ENCODE peak calls at places on chromosomes 2 and 18, in five cellular contexts. One of them, this sample, is unnamed.

GRCh38 chr2:96546321-96546720 is 9.8 kb downstream of the ARID5A start:
- DNase-seq in K562: no peak
- DNase-seq in GM12878: no peak
- DNase-seq in HepG2: no peak
- DNase-seq in SK-N-SH: no peak
- DNase-seq in this sample: no peak

GRCh38 chr2:240179941-240180666 is 39.6 kb upstream of the OTOS start:
- DNase-seq in K562: no peak
- DNase-seq in HepG2: no peak
- DNase-seq in SK-N-SH: no peak
- DNase-seq in GM12878: no peak
- DNase-seq in this sample: no peak

GRCh38 chr2:237731663-237732062 is 66.9 kb upstream of the RBM44 start:
- DNase-seq in GM12878: no peak
- DNase-seq in SK-N-SH: peak; percentile 64
- DNase-seq in K562: no peak
- DNase-seq in HepG2: peak; percentile 48
- DNase-seq in this sample: no peak

GRCh38 chr2:68487773-68488355 is 20.5 kb downstream of the APLF start:
- DNase-seq in SK-N-SH: peak; percentile 36
- DNase-seq in HepG2: peak; percentile 20
- DNase-seq in GM12878: no peak
- DNase-seq in K562: peak; percentile 34
- DNase-seq in this sample: no peak

GRCh38 chr2:70477473-70477872 is 76.2 kb downstream of the TGFA start:
- DNase-seq in GM12878: no peak
- DNase-seq in HepG2: peak; percentile 39
- DNase-seq in SK-N-SH: no peak
- DNase-seq in K562: no peak
- DNase-seq in this sample: no peak

GRCh38 chr18:52748343-52748742 is 408.3 kb downstream of the DCC start:
- DNase-seq in SK-N-SH: no peak
- DNase-seq in K562: no peak
- DNase-seq in HepG2: no peak
- DNase-seq in GM12878: no peak
- DNase-seq in this sample: no peak

GRCh38 chr2:129318581-129319421 is 660.7 kb upstream of the RAB6C start:
- DNase-seq in SK-N-SH: no peak
- DNase-seq in HepG2: no peak
- DNase-seq in GM12878: no peak
- DNase-seq in K562: peak; percentile 11
- DNase-seq in this sample: no peak

GRCh38 chr2:429575-430254 is 141.8 kb upstream of the ALKAL2 start:
- DNase-seq in K562: no peak
- DNase-seq in GM12878: no peak
- DNase-seq in SK-N-SH: no peak
- DNase-seq in HepG2: no peak
- DNase-seq in this sample: no peak

GRCh38 chr2:209114588-209114987 is 309.3 kb upstream of the MAP2 start:
- DNase-seq in SK-N-SH: no peak
- DNase-seq in HepG2: no peak
- DNase-seq in K562: no peak
- DNase-seq in GM12878: no peak
- DNase-seq in this sample: no peak

GRCh38 chr2:11250400-11251277 is 93.8 kb downstream of the ROCK2 start:
- DNase-seq in HepG2: no peak
- DNase-seq in K562: no peak
- DNase-seq in SK-N-SH: no peak
- DNase-seq in GM12878: no peak
- DNase-seq in this sample: no peak

GRCh38 chr2:237431372-237431771 is 17.4 kb upstream of the COL6A3 start:
- DNase-seq in GM12878: no peak
- DNase-seq in HepG2: no peak
- DNase-seq in SK-N-SH: no peak
- DNase-seq in K562: no peak
- DNase-seq in this sample: no peak

GRCh38 chr2:131048641-131049040 is 44.6 kb downstream of the FAM168B start:
- DNase-seq in SK-N-SH: no peak
- DNase-seq in K562: no peak
- DNase-seq in HepG2: no peak
- DNase-seq in GM12878: no peak
- DNase-seq in this sample: no peak

GRCh38 chr2:26429779-26430654 is 28.3 kb downstream of the DRC1 start:
- DNase-seq in SK-N-SH: no peak
- DNase-seq in HepG2: no peak
- DNase-seq in K562: no peak
- DNase-seq in GM12878: no peak
- DNase-seq in this sample: no peak

GRCh38 chr2:23653326-23653725 is 268.3 kb downstream of the KLHL29 start:
- DNase-seq in K562: no peak
- DNase-seq in GM12878: no peak
- DNase-seq in SK-N-SH: no peak
- DNase-seq in HepG2: no peak
- DNase-seq in this sample: no peak

GRCh38 chr2:23657934-23658333 is 269.0 kb downstream of the ATAD2B start:
- DNase-seq in K562: no peak
- DNase-seq in HepG2: no peak
- DNase-seq in SK-N-SH: no peak
- DNase-seq in GM12878: no peak
- DNase-seq in this sample: no peak

GRCh38 chr2:23656597-23656973 is 270.3 kb downstream of the ATAD2B start:
- DNase-seq in GM12878: no peak
- DNase-seq in SK-N-SH: no peak
- DNase-seq in K562: no peak
- DNase-seq in HepG2: no peak
- DNase-seq in this sample: no peak

GRCh38 chr2:23655862-23656596 is 270.9 kb downstream of the ATAD2B start:
- DNase-seq in GM12878: no peak
- DNase-seq in SK-N-SH: no peak
- DNase-seq in HepG2: no peak
- DNase-seq in K562: no peak
- DNase-seq in this sample: no peak

DNA sequence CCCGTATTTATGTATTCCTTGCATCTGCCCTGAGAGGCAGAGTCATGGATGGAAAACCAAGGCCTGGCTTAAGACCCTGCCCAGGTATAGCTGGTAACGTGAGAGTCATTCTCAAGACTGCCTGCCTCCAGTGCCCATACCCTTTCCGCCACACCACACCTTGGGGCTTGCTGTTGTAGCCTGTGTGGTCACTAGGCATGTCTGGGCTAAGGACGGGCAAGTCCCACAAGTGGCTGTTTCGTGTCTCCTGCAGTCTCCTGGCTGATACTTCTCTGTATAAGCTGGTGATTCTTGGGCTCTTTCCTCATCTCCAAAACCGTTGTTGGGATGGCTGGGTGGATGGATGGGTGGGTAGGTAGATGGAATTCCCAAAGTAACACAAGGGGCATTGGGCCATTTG is 269.8 kb downstream of the KLHL29 start:
- DNase-seq in GM12878: no peak
- DNase-seq in HepG2: no peak
- DNase-seq in K562: no peak
- DNase-seq in SK-N-SH: no peak
- DNase-seq in this sample: no peak
- TF ChIP-seq GABPA in GM12878: no peak
- TF ChIP-seq GABPA in HepG2: no peak
- TF ChIP-seq GABPA in K562: no peak
- TF ChIP-seq GABPA in SK-N-SH: no peak
- TF ChIP-seq GABPA in this sample: no peak

GRCh38 chr18:2681993-2682603 is 26.6 kb downstream of the SMCHD1 start:
- DNase-seq in SK-N-SH: no peak
- DNase-seq in K562: no peak
- DNase-seq in GM12878: no peak
- DNase-seq in HepG2: no peak
- DNase-seq in this sample: no peak

GRCh38 chr18:2683055-2683454 is 27.5 kb downstream of the SMCHD1 start:
- DNase-seq in SK-N-SH: no peak
- DNase-seq in K562: no peak
- DNase-seq in HepG2: no peak
- DNase-seq in GM12878: no peak
- DNase-seq in this sample: no peak

DNA sequence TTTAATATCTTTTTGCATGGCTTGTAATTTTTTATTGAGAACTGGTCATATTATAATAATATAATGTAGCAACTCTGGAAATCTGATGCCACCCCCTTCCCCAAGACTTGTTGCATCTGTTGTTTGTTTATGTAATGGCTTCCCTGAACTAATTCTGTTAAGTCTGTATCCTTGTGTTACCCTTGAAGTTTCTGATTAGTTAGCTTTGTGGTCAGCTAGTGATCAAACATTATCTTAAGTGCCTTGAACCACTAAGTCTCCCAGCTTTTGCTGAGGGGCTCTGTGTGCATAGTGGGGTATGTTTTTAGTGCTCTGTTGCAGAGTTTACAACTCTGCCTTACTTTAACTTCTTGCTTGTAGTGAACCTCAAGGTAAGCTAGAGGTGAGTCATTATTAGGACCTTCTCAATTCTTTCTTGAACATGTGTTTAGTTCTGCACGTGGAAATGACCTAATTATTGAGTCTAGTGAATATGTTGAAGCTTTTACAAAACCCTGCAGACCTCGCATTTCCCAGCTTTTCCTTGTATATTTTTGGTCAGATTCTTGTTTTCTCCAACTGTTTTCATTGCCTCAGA is 24.8 kb downstream of the SMCHD1 start:
- DNase-seq in HepG2: no peak
- DNase-seq in K562: no peak
- DNase-seq in GM12878: no peak
- DNase-seq in SK-N-SH: no peak
- DNase-seq in this sample: no peak
- TF ChIP-seq GABPA in HepG2: no peak
- TF ChIP-seq GABPA in K562: no peak
- TF ChIP-seq GABPA in GM12878: no peak
- TF ChIP-seq GABPA in SK-N-SH: no peak
- TF ChIP-seq GABPA in this sample: no peak

GRCh38 chr18:58522157-58522556 is 106.7 kb downstream of the ALPK2 start:
- DNase-seq in K562: no peak
- DNase-seq in SK-N-SH: no peak
- DNase-seq in GM12878: no peak
- DNase-seq in HepG2: no peak
- DNase-seq in this sample: no peak
- TF ChIP-seq GABPA in K562: no peak
- TF ChIP-seq GABPA in SK-N-SH: no peak
- TF ChIP-seq GABPA in GM12878: no peak
- TF ChIP-seq GABPA in HepG2: no peak
- TF ChIP-seq GABPA in this sample: no peak

GRCh38 chr2:205688417-205689200 is 6.3 kb downstream of the NRP2 start:
- DNase-seq in HepG2: no peak
- DNase-seq in K562: no peak
- DNase-seq in SK-N-SH: no peak
- DNase-seq in GM12878: no peak
- DNase-seq in this sample: no peak
- TF ChIP-seq GABPA in HepG2: no peak
- TF ChIP-seq GABPA in K562: no peak
- TF ChIP-seq GABPA in SK-N-SH: no peak
- TF ChIP-seq GABPA in GM12878: no peak
- TF ChIP-seq GABPA in this sample: no peak

GRCh38 chr2:196360650-196361049 is 189.3 kb upstream of the STK17B start:
- DNase-seq in K562: no peak
- DNase-seq in SK-N-SH: no peak
- DNase-seq in GM12878: no peak
- DNase-seq in HepG2: no peak
- DNase-seq in this sample: no peak

GRCh38 chr2:196353717-196354116 is 182.3 kb upstream of the STK17B start:
- DNase-seq in K562: no peak
- DNase-seq in SK-N-SH: no peak
- DNase-seq in HepG2: no peak
- DNase-seq in GM12878: no peak
- DNase-seq in this sample: no peak

GRCh38 chr2:196354186-196354585 is 182.8 kb upstream of the STK17B start:
- DNase-seq in HepG2: no peak
- DNase-seq in GM12878: no peak
- DNase-seq in SK-N-SH: no peak
- DNase-seq in K562: no peak
- DNase-seq in this sample: no peak

DNA sequence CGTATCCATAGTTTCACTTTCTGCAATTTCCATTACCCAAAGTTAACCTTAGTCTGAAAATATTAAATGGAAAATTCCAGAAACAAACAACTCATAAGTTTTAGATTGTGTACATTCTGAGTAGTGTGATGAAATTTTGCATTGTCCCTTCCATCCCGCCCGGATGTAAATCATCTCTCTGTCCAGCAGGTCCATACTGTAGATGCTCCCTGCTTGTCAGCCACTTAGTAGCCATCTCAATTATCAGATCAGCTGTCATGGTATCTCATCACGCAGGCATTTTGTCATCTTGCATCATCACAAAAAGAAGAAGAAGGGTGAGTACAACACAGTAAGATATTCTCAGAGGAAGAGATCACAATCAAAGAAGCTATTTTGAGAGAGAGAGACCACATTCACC is 185.0 kb upstream of the STK17B start:
- DNase-seq in HepG2: no peak
- DNase-seq in GM12878: no peak
- DNase-seq in SK-N-SH: no peak
- DNase-seq in K562: peak; percentile 15
- DNase-seq in this sample: no peak
- TF ChIP-seq GABPA in HepG2: no peak
- TF ChIP-seq GABPA in GM12878: no peak
- TF ChIP-seq GABPA in SK-N-SH: no peak
- TF ChIP-seq GABPA in K562: no peak
- TF ChIP-seq GABPA in this sample: no peak

GRCh38 chr2:46802665-46803550 is 112.7 kb downstream of the MCFD2 start:
- DNase-seq in SK-N-SH: peak; percentile 41
- DNase-seq in GM12878: no peak
- DNase-seq in HepG2: no peak
- DNase-seq in K562: no peak
- DNase-seq in this sample: no peak
- TF ChIP-seq GABPA in SK-N-SH: no peak
- TF ChIP-seq GABPA in GM12878: no peak
- TF ChIP-seq GABPA in HepG2: no peak
- TF ChIP-seq GABPA in K562: no peak
- TF ChIP-seq GABPA in this sample: no peak

DNA sequence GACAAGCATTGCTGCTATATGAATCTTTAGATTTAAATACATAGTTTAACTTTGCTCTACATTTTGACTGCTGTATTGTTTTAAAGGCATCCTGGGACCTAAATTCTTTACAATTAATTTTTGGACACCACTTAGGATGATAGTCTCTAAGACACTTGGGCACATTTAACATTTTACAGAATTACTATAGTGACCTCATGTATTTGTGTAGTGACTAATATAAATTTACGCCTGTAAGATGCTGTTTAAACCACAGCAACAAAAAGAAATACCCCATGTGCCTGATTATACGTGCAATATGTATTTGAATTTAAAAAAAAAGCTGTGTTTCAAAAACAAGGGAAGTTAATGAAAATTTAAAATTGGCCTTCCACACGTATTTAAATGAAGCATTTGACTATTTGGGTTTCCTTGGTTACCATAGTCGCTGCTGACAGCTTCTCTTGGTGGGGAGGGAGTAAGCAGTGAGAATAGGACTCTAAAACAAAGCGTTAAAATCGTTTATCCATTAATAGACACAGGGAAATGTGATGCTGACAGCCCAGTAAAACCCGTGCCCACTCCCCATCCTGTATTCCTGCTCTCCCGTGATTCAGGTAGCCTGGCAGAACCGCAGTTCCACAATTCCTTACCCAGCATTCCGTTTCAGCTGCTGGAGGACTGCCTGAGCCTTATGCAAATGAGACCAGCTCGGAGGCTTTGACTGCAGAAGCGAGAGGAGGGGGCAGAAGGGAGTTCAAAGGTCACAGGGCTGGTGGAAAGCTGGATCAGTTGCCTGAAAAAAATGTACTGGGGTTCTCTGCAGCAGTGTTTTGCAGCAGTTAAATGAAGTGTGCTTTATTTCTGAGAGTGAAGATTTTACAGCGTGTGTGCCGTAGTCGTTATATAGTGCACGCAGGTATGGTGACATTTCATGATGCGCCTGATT is 104.3 kb downstream of the CSRNP3 start:
- DNase-seq in SK-N-SH: peak; percentile 63
- DNase-seq in HepG2: peak; percentile 78
- DNase-seq in K562: no peak
- DNase-seq in GM12878: no peak
- DNase-seq in this sample: no peak
- TF ChIP-seq GABPA in SK-N-SH: no peak
- TF ChIP-seq GABPA in HepG2: no peak
- TF ChIP-seq GABPA in K562: no peak
- TF ChIP-seq GABPA in GM12878: no peak
- TF ChIP-seq GABPA in this sample: no peak

This sample was measured in HL-60.